ENCODE peak calls at places on chromosomes 6 and 20, in eight cellular contexts. I, S, J, Q, O, Z, V and G are unnamed samples. For H3K4me1 and H3K27me3, the result is how much of the 10 kb centered on the place peaks cover.

GRCh38 chr6:84150680-84151079 is 76.8 kb downstream of the CEP162 start:
- DNase-seq in Q (no peak), J (no peak), V (no peak), O (no peak), I (no peak), Z (no peak), S (no peak), G (no peak)

GRCh38 chr20:22807646-22808045 is 223.3 kb upstream of the FOXA2 start:
- DNase-seq in V (no peak), Q (no peak), I (no peak), J (peak), O (no peak), S (no peak), Z (no peak), G (no peak)

GRCh38 chr6:139369568-139370046 is 4.8 kb downstream of the CITED2 start:
- DNase-seq in S (peak), V (no peak), I (no peak), Q (peak), O (no peak), J (peak), Z (no peak), G (peak)

GRCh38 chr20:60101894-60102281 is 143.7 kb downstream of the CDH26 start:
- DNase-seq in Z (no peak), I (no peak), O (no peak), V (no peak), Q (no peak), S (no peak), J (no peak), G (no peak)

GRCh38 chr6:48957781-48958180 is 505.3 kb downstream of the MMUT start:
- DNase-seq in Z (no peak), O (no peak), I (no peak), J (no peak), Q (no peak), S (no peak), V (no peak), G (peak)

GRCh38 chr6:105257350-105257749 is 77.5 kb upstream of the POPDC3 start:
- DNase-seq in S (no peak), Q (no peak), V (no peak), Z (no peak), J (no peak), I (no peak), O (no peak), G (no peak)

GRCh38 chr20:5797843-5798462 is 47.8 kb downstream of the SHLD1 start:
- DNase-seq in J (no peak), S (no peak), Q (no peak), O (no peak), I (no peak), Z (no peak), V (no peak), G (no peak)

GRCh38 chr20:23493172-23493772 is 2.4 kb downstream of the CST8 start:
- DNase-seq in Z (no peak), Q (peak), J (no peak), S (no peak), O (no peak), V (no peak), I (no peak), G (no peak)

GRCh38 chr6:109794201-109794926 is 103.3 kb downstream of the FIG4 start:
- DNase-seq in V (no peak), S (no peak), I (no peak), Q (peak), J (no peak), O (no peak), Z (no peak), G (no peak)

GRCh38 chr6:53679446-53679933 is 13.9 kb upstream of the KLHL31 start:
- DNase-seq in O (no peak), V (no peak), I (no peak), Z (no peak), S (no peak), Q (peak), J (peak), G (peak)

GRCh38 chr6:53338304-53338703 is 10.4 kb downstream of the ELOVL5 start:
- DNase-seq in S (no peak), Q (no peak), Z (no peak), O (no peak), J (no peak), I (no peak), V (no peak), G (no peak)

GRCh38 chr20:20816969-20817368 is 104.5 kb upstream of the RALGAPA2 start:
- DNase-seq in Q (no peak), Z (no peak), V (no peak), I (no peak), J (no peak), O (no peak), S (no peak), G (no peak)

GRCh38 chr6:123503619-123504018 is 133.1 kb downstream of the TRDN start:
- DNase-seq in Q (no peak), S (no peak), Z (no peak), O (no peak), I (no peak), V (no peak), J (no peak), G (no peak)

GRCh38 chr20:20037960-20038359 is 14.3 kb downstream of the CRNKL1 start:
- DNase-seq in I (no peak), S (no peak), Z (no peak), O (no peak), J (no peak), Q (peak), V (no peak), G (peak)

GRCh38 chr6:90288404-90288803 is 8.2 kb downstream of the BACH2 start:
- DNase-seq in S (no peak), I (no peak), J (no peak), V (no peak), O (no peak), Q (no peak), Z (no peak), G (no peak)

GRCh38 chr6:27091661-27092315 is 155.7 kb upstream of the PRSS16 start:
- DNase-seq in V (no peak), Z (no peak), I (no peak), S (peak), Q (peak), O (no peak), J (no peak), G (peak)

GRCh38 chr6:30091577-30092381 is 16.2 kb upstream of the RNF39 start:
- DNase-seq in Z (no peak), Q (peak), I (no peak), J (no peak), S (no peak), V (no peak), O (no peak), G (no peak)

GRCh38 chr20:33732166-33732970 is 572 bp downstream of the ZNF341 start:
- DNase-seq in I (peak), V (no peak), Q (peak), O (peak), S (no peak), Z (peak), J (peak), G (peak)

GRCh38 chr6:44457606-44458005 is 70.1 kb downstream of the CDC5L start:
- DNase-seq in V (no peak), J (no peak), S (no peak), Z (no peak), Q (no peak), I (no peak), O (no peak), G (no peak)

GRCh38 chr20:10771435-10772140 is 97.8 kb upstream of the JAG1 start:
- DNase-seq in J (no peak), Q (no peak), V (no peak), Z (no peak), O (no peak), I (no peak), S (no peak), G (no peak)

GRCh38 chr20:22442318-22442717 is 142.1 kb downstream of the FOXA2 start:
- DNase-seq in O (no peak), Z (no peak), J (no peak), V (no peak), S (no peak), I (no peak), Q (no peak), G (no peak)

GRCh38 chr6:43052842-43053544 is 658 bp downstream of the CUL7 start:
- DNase-seq in S (no peak), Z (no peak), O (no peak), J (peak), I (no peak), Q (no peak), V (peak), G (peak)

GRCh38 chr6:46352541-46353267 is 138.5 kb downstream of the RCAN2 start:
- DNase-seq in V (no peak), Q (no peak), J (peak), S (no peak), Z (no peak), O (no peak), I (no peak), G (peak)

GRCh38 chr6:22526753-22527152 is 42.6 kb upstream of the HDGFL1 start:
- DNase-seq in Z (no peak), V (no peak), O (no peak), S (no peak), J (no peak), I (no peak), Q (no peak), G (no peak)

GRCh38 chr6:48027704-48028435 is 83.1 kb downstream of the PTCHD4 start:
- DNase-seq in O (no peak), Z (no peak), J (no peak), V (no peak), Q (no peak), I (no peak), S (no peak), G (no peak)

GRCh38 chr6:167737205-167737830 is 89.4 kb upstream of the AFDN start:
- DNase-seq in J (no peak), S (no peak), O (no peak), Z (no peak), V (no peak), Q (no peak), I (no peak), G (no peak)

GRCh38 chr6:73394577-73395354 is at the start of gene DDX43:
- DNase-seq in Z (peak), O (peak), V (peak), J (peak), S (no peak), I (peak), Q (peak), G (no peak)

GRCh38 chr20:50153153-50153499 is 397 bp downstream of the PEDS1 start:
- DNase-seq in O (no peak), I (no peak), V (no peak), S (no peak), J (no peak), Z (no peak), Q (no peak), G (no peak)

GRCh38 chr20:38307371-38308046 is 3.6 kb downstream of the BPI start:
- DNase-seq in Q (no peak), I (no peak), J (no peak), Z (no peak), S (no peak), O (no peak), V (no peak), G (no peak)

GRCh38 chr6:31144970-31145340 is 6.1 kb upstream of the PSORS1C2 start:
- DNase-seq in Z (no peak), S (no peak), J (no peak), I (no peak), V (no peak), Q (no peak), O (no peak), G (no peak)

GRCh38 chr6:18823782-18824386 is 436.7 kb downstream of the RNF144B start:
- DNase-seq in Z (no peak), J (peak), O (no peak), I (no peak), S (no peak), Q (peak), V (no peak), G (peak)

GRCh38 chr6:112780498-112781096 is 433.5 kb downstream of the RFPL4B start:
- DNase-seq in O (peak), Q (peak), I (no peak), J (peak), V (peak), S (peak), Z (no peak), G (peak)

GRCh38 chr6:90896165-90896549 is 309.3 kb upstream of the MAP3K7 start:
- DNase-seq in Z (no peak), I (no peak), V (no peak), Q (no peak), J (no peak), O (no peak), S (no peak), G (peak)

DNA sequence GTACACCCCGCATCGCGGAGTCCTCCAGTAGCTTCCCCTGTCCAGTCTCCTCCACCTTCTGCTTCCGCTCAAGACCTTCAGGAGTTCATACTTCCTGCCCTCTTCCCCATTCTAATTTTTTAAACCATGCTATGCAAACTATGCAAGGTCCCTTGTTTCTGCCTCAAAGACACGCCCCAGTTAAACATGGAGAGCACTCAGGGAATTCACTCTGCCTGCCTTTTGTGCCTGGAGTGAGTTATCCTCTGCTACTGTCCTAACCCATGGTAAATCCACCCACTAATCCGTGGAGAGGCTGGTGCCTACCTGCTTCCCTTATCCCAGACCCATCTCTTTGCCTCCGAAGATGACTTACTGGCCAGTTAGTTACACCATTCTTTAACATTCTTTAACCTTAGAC is 473.7 kb upstream of the JARID2 start:
- DNase-seq in I (no peak), J (no peak), Q (no peak), V (no peak), Z (no peak), S (no peak), O (no peak), G (no peak)
- H3K4me1 ChIP-seq in I (under half), J (under half), Q (under half), V (under half), Z (under half), S (under half), O (under half), G (under half)

GRCh38 chr6:108175176-108175591 is 9.4 kb downstream of the NR2E1 start:
- DNase-seq in Z (no peak), J (no peak), V (no peak), Q (no peak), S (no peak), O (no peak), I (no peak), G (no peak)
- H3K27me3 ChIP-seq in Z (under half), J (under half), V (under half), Q (under half), S (half or more), O (half or more), I (half or more), G (half or more)

DNA sequence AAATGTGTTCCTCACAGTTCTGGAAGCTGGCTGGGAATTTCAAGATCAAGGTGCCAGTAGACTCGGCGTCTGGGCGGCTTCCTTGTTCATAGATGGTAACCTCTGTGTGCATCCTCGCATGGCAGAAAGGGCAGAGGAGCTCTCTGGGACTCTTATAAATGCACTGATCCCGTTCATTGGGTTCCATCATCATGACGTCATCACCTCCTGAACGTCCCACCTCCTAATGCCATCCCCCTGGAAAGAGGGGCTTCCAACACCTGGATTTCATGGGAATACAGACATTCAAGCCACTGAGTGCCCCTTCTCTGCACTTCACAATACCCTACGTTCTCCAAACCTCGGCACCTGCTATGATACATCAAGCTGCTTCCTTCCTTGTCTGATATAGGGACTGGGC is 37.5 kb upstream of the THBS2 start:
- DNase-seq in V (no peak), Z (no peak), I (no peak), S (no peak), J (no peak), O (no peak), Q (no peak), G (no peak)
- H3K27ac ChIP-seq in V (no peak), Z (no peak), I (no peak), S (no peak), J (no peak), O (peak), Q (no peak), G (no peak)

GRCh38 chr6:142881290-142881689 is 63.7 kb downstream of the HIVEP2 start:
- DNase-seq in Q (no peak), V (no peak), Z (no peak), O (no peak), J (no peak), S (no peak), I (no peak), G (no peak)

GRCh38 chr6:142879527-142879926 is 65.4 kb downstream of the HIVEP2 start:
- DNase-seq in I (no peak), V (no peak), S (no peak), Z (no peak), Q (no peak), J (no peak), O (no peak), G (no peak)

GRCh38 chr6:142878407-142878806 is 66.6 kb downstream of the HIVEP2 start:
- DNase-seq in S (no peak), Z (no peak), Q (no peak), J (no peak), V (no peak), O (no peak), I (no peak), G (no peak)

GRCh38 chr6:142881771-142882170 is 63.2 kb downstream of the HIVEP2 start:
- DNase-seq in O (no peak), Z (no peak), S (no peak), V (no peak), Q (no peak), J (no peak), I (no peak), G (no peak)

GRCh38 chr6:142879076-142879475 is 65.9 kb downstream of the HIVEP2 start:
- DNase-seq in Q (no peak), J (no peak), S (no peak), O (no peak), I (no peak), V (no peak), Z (no peak), G (no peak)
- H3K4me1 ChIP-seq in Q (under half), J (under half), S (under half), O (under half), I (under half), V (under half), Z (under half), G (under half)

GRCh38 chr6:99592900-99593299 is 13.7 kb upstream of the PRDM13 start:
- DNase-seq in Q (no peak), O (no peak), S (no peak), J (no peak), Z (no peak), I (no peak), V (no peak), G (peak)
- H3K27me3 ChIP-seq in Q (under half), O (half or more), S (half or more), J (under half), Z (half or more), I (half or more), V (under half), G (under half)

GRCh38 chr20:41145821-41146620 is 8.7 kb downstream of the PLCG1 start:
- DNase-seq in Q (no peak), O (peak), S (no peak), J (no peak), V (no peak), I (no peak), Z (no peak), G (no peak)

GRCh38 chr20:41151134-41151869 is 14.0 kb downstream of the PLCG1 start:
- DNase-seq in V (no peak), Q (no peak), Z (no peak), J (no peak), I (no peak), S (no peak), O (no peak), G (no peak)

GRCh38 chr20:41150664-41151063 is 13.3 kb downstream of the PLCG1 start:
- DNase-seq in J (no peak), I (no peak), V (no peak), Z (no peak), Q (no peak), S (no peak), O (no peak), G (no peak)

GRCh38 chr20:41149679-41150131 is 12.4 kb downstream of the PLCG1 start:
- DNase-seq in Z (no peak), J (no peak), Q (peak), O (no peak), I (no peak), V (no peak), S (no peak), G (peak)

GRCh38 chr20:41148956-41149355 is 11.6 kb downstream of the PLCG1 start:
- DNase-seq in Q (no peak), Z (no peak), J (no peak), S (no peak), V (no peak), O (no peak), I (no peak), G (no peak)
- H3K27ac ChIP-seq in Q (no peak), Z (no peak), J (no peak), S (no peak), V (no peak), O (peak), I (peak), G (no peak)

GRCh38 chr6:98636941-98637340 is 197.4 kb upstream of the POU3F2 start:
- DNase-seq in S (no peak), O (no peak), Z (no peak), I (no peak), J (no peak), V (no peak), Q (no peak), G (peak)
- H3K4me1 ChIP-seq in S (under half), O (under half), Z (under half), I (under half), J (under half), V (under half), Q (under half), G (under half)

GRCh38 chr20:44747166-44748004 is 1.7 kb downstream of the KCNK15 start:
- DNase-seq in Z (no peak), J (peak), I (no peak), O (peak), V (peak), Q (peak), S (peak), G (peak)

GRCh38 chr20:44746367-44747165 is 901 bp downstream of the KCNK15 start:
- DNase-seq in V (no peak), I (no peak), J (peak), O (no peak), Q (no peak), S (no peak), Z (no peak), G (peak)

GRCh38 chr20:44750081-44750805 is 4.6 kb downstream of the KCNK15 start:
- DNase-seq in V (no peak), J (no peak), Z (no peak), O (no peak), Q (no peak), S (no peak), I (no peak), G (no peak)

GRCh38 chr20:44745560-44746366 is at the start of gene KCNK15:
- DNase-seq in V (peak), S (no peak), Z (no peak), J (peak), I (no peak), O (peak), Q (no peak), G (no peak)

GRCh38 chr20:44748005-44748370 is 2.3 kb downstream of the KCNK15 start:
- DNase-seq in Z (no peak), Q (no peak), I (no peak), S (no peak), O (no peak), V (no peak), J (no peak), G (peak)
- H3K27me3 ChIP-seq in Z (under half), Q (under half), I (under half), S (half or more), O (under half), V (under half), J (under half), G (under half)

GRCh38 chr6:7146079-7146828 is 38.5 kb downstream of the RREB1 start:
- DNase-seq in J (peak), Q (peak), Z (no peak), S (no peak), V (no peak), I (no peak), O (peak), G (no peak)
- H3K27ac ChIP-seq in J (peak), Q (peak), Z (peak), S (no peak), V (no peak), I (no peak), O (peak), G (peak)